ENCODE peak calls at places on chromosomes 1 and 21, in five cellular contexts. One of them, this sample, is unnamed.

GRCh38 chr21:14995695-14996490 is 68.9 kb downstream of the NRIP1 start:
- DNase-seq in activated effector memory CD4-positive, alpha-beta T cell treated with anti-CD3 and anti-CD28 coated beads, Interleukin-2, amount 50 U/mL, for 16 hours: no peak
- DNase-seq in effector CD4-positive, alpha-beta T cell: no peak
- DNase-seq in H7: no peak
- DNase-seq in substantia nigra: no peak
- DNase-seq in this sample: no peak

GRCh38 chr1:36387141-36387949 is 1.6 kb upstream of the STK40 start:
- DNase-seq in H7: no peak
- DNase-seq in activated effector memory CD4-positive, alpha-beta T cell treated with anti-CD3 and anti-CD28 coated beads, Interleukin-2, amount 50 U/mL, for 16 hours: no peak
- DNase-seq in effector CD4-positive, alpha-beta T cell: no peak
- DNase-seq in substantia nigra: no peak
- DNase-seq in this sample: no peak

GRCh38 chr1:63112155-63112914 is 210.0 kb upstream of the FOXD3 start:
- DNase-seq in substantia nigra: no peak
- DNase-seq in H7: peak; percentile 1
- DNase-seq in effector CD4-positive, alpha-beta T cell: no peak
- DNase-seq in activated effector memory CD4-positive, alpha-beta T cell treated with anti-CD3 and anti-CD28 coated beads, Interleukin-2, amount 50 U/mL, for 16 hours: no peak
- DNase-seq in this sample: no peak

GRCh38 chr1:245583081-245583480 is 428.3 kb downstream of the KIF26B start:
- DNase-seq in substantia nigra: no peak
- DNase-seq in effector CD4-positive, alpha-beta T cell: no peak
- DNase-seq in H7: no peak
- DNase-seq in activated effector memory CD4-positive, alpha-beta T cell treated with anti-CD3 and anti-CD28 coated beads, Interleukin-2, amount 50 U/mL, for 16 hours: peak; percentile 25
- DNase-seq in this sample: no peak

GRCh38 chr1:15767941-15768340 is 9.3 kb downstream of the FBLIM1 start:
- DNase-seq in substantia nigra: no peak
- DNase-seq in activated effector memory CD4-positive, alpha-beta T cell treated with anti-CD3 and anti-CD28 coated beads, Interleukin-2, amount 50 U/mL, for 16 hours: no peak
- DNase-seq in effector CD4-positive, alpha-beta T cell: no peak
- DNase-seq in H7: no peak
- DNase-seq in this sample: no peak

GRCh38 chr1:204763773-204764427 is 78.4 kb upstream of the LRRN2 start:
- DNase-seq in substantia nigra: no peak
- DNase-seq in activated effector memory CD4-positive, alpha-beta T cell treated with anti-CD3 and anti-CD28 coated beads, Interleukin-2, amount 50 U/mL, for 16 hours: peak; percentile 86
- DNase-seq in effector CD4-positive, alpha-beta T cell: peak; percentile 47
- DNase-seq in H7: peak; percentile 84
- DNase-seq in this sample: peak; percentile 15

GRCh38 chr21:45364464-45365185 is 40.3 kb upstream of the COL18A1 start:
- DNase-seq in H7: peak; percentile 75
- DNase-seq in substantia nigra: no peak
- DNase-seq in effector CD4-positive, alpha-beta T cell: no peak
- DNase-seq in activated effector memory CD4-positive, alpha-beta T cell treated with anti-CD3 and anti-CD28 coated beads, Interleukin-2, amount 50 U/mL, for 16 hours: no peak
- DNase-seq in this sample: no peak

GRCh38 chr1:20359451-20360330 is 69.0 kb downstream of the VWA5B1 start:
- DNase-seq in effector CD4-positive, alpha-beta T cell: no peak
- DNase-seq in substantia nigra: no peak
- DNase-seq in activated effector memory CD4-positive, alpha-beta T cell treated with anti-CD3 and anti-CD28 coated beads, Interleukin-2, amount 50 U/mL, for 16 hours: peak; percentile 68
- DNase-seq in H7: no peak
- DNase-seq in this sample: no peak

GRCh38 chr1:37479255-37480124 is 5.1 kb downstream of the ZC3H12A start:
- DNase-seq in H7: peak; percentile 70
- DNase-seq in activated effector memory CD4-positive, alpha-beta T cell treated with anti-CD3 and anti-CD28 coated beads, Interleukin-2, amount 50 U/mL, for 16 hours: peak; percentile 97
- DNase-seq in effector CD4-positive, alpha-beta T cell: peak; percentile 84
- DNase-seq in substantia nigra: no peak
- DNase-seq in this sample: no peak

GRCh38 chr1:51708911-51709760 is 92.2 kb downstream of the OSBPL9 start:
- DNase-seq in effector CD4-positive, alpha-beta T cell: no peak
- DNase-seq in substantia nigra: no peak
- DNase-seq in activated effector memory CD4-positive, alpha-beta T cell treated with anti-CD3 and anti-CD28 coated beads, Interleukin-2, amount 50 U/mL, for 16 hours: no peak
- DNase-seq in H7: no peak
- DNase-seq in this sample: no peak

GRCh38 chr1:3352952-3353331 is 101.5 kb upstream of the ARHGEF16 start:
- DNase-seq in H7: no peak
- DNase-seq in substantia nigra: no peak
- DNase-seq in effector CD4-positive, alpha-beta T cell: no peak
- DNase-seq in activated effector memory CD4-positive, alpha-beta T cell treated with anti-CD3 and anti-CD28 coated beads, Interleukin-2, amount 50 U/mL, for 16 hours: no peak
- DNase-seq in this sample: no peak

GRCh38 chr1:111944121-111944785 is 45.2 kb downstream of the KCND3 start:
- DNase-seq in activated effector memory CD4-positive, alpha-beta T cell treated with anti-CD3 and anti-CD28 coated beads, Interleukin-2, amount 50 U/mL, for 16 hours: no peak
- DNase-seq in substantia nigra: no peak
- DNase-seq in H7: no peak
- DNase-seq in effector CD4-positive, alpha-beta T cell: no peak
- DNase-seq in this sample: no peak

GRCh38 chr1:6454856-6455751 is 10.9 kb downstream of the TNFRSF25 start:
- DNase-seq in activated effector memory CD4-positive, alpha-beta T cell treated with anti-CD3 and anti-CD28 coated beads, Interleukin-2, amount 50 U/mL, for 16 hours: peak; percentile 80
- DNase-seq in H7: peak; percentile 86
- DNase-seq in effector CD4-positive, alpha-beta T cell: peak; percentile 31
- DNase-seq in substantia nigra: no peak
- DNase-seq in this sample: no peak

GRCh38 chr21:35048706-35049617 is at the start of gene RUNX1:
- DNase-seq in H7: no peak
- DNase-seq in activated effector memory CD4-positive, alpha-beta T cell treated with anti-CD3 and anti-CD28 coated beads, Interleukin-2, amount 50 U/mL, for 16 hours: peak; percentile 90
- DNase-seq in substantia nigra: no peak
- DNase-seq in effector CD4-positive, alpha-beta T cell: peak; percentile 71
- DNase-seq in this sample: no peak

GRCh38 chr1:45172015-45172414 is 34.4 kb downstream of the ZSWIM5 start:
- DNase-seq in effector CD4-positive, alpha-beta T cell: no peak
- DNase-seq in H7: no peak
- DNase-seq in activated effector memory CD4-positive, alpha-beta T cell treated with anti-CD3 and anti-CD28 coated beads, Interleukin-2, amount 50 U/mL, for 16 hours: no peak
- DNase-seq in substantia nigra: no peak
- DNase-seq in this sample: peak; percentile 5

This sample was measured in Panc1.